ENCODE peak calls at places on chromosomes 11 and 22, in ten cellular contexts. M, U, Z, N, D, O, I, H, S and B are unnamed samples. For H3K27me3, the result is how much of the 10 kb centered on the place peaks cover.

GRCh38 chr11:110425751-110426545 is 3.8 kb upstream of the FDX1 start:
- DNase-seq in I (no peak), U (no peak), D (no peak), M (peak), O (no peak), Z (no peak), S (no peak), N (peak), H (no peak), B (peak)

GRCh38 chr11:82718307-82718706 is 15.4 kb downstream of the FAM181B start:
- DNase-seq in U (no peak), Z (peak), H (peak), D (no peak), O (peak), N (peak), I (peak), M (peak), S (no peak), B (peak)

GRCh38 chr11:118067006-118067405 is 9.9 kb upstream of the TMPRSS4 start:
- DNase-seq in S (no peak), U (no peak), N (no peak), O (no peak), D (no peak), Z (no peak), H (no peak), M (no peak), I (no peak), B (no peak)

GRCh38 chr11:131749100-131749499 is 378.7 kb downstream of the NTM start:
- DNase-seq in D (no peak), Z (no peak), S (no peak), O (no peak), N (peak), U (no peak), I (no peak), H (no peak), M (peak), B (peak)

GRCh38 chr11:128478305-128478704 is 109.1 kb downstream of the ETS1 start:
- DNase-seq in Z (no peak), H (no peak), D (no peak), U (no peak), M (no peak), I (no peak), N (no peak), S (no peak), O (no peak), B (no peak)

GRCh38 chr11:62464655-62465054 is 45.8 kb downstream of the SCGB1A1 start:
- DNase-seq in M (no peak), I (no peak), N (no peak), H (no peak), O (no peak), Z (peak), S (no peak), D (no peak), U (no peak), B (no peak)

GRCh38 chr11:65958774-65959420 is 2.6 kb upstream of the SART1 start:
- DNase-seq in S (no peak), D (no peak), U (no peak), Z (no peak), M (no peak), N (no peak), H (no peak), I (peak), O (no peak), B (no peak)

GRCh38 chr11:61362542-61362875 is 335 bp downstream of the TMEM138 start:
- DNase-seq in O (no peak), U (no peak), I (peak), S (no peak), Z (peak), H (no peak), M (peak), N (no peak), D (no peak), B (peak)

GRCh38 chr11:86370922-86371614 is 3.6 kb upstream of the CCDC81 start:
- DNase-seq in H (no peak), Z (no peak), U (no peak), I (no peak), M (peak), D (no peak), S (no peak), O (no peak), N (peak), B (peak)

GRCh38 chr22:43009444-43009843 is 5.5 kb downstream of the PACSIN2 start:
- DNase-seq in I (no peak), N (no peak), H (no peak), Z (peak), D (no peak), M (no peak), S (no peak), O (no peak), U (no peak), B (no peak)

GRCh38 chr11:102117472-102118113 is 7.3 kb downstream of the YAP1 start:
- DNase-seq in D (no peak), H (no peak), N (no peak), I (no peak), O (no peak), U (no peak), M (peak), S (no peak), Z (no peak), B (peak)

GRCh38 chr22:25942989-25943411 is 201.0 kb downstream of the MYO18B start:
- DNase-seq in N (no peak), O (peak), I (peak), Z (peak), S (no peak), M (peak), D (no peak), H (peak), U (no peak), B (no peak)

GRCh38 chr11:125263268-125263790 is 98.8 kb downstream of the PKNOX2 start:
- DNase-seq in Z (peak), H (peak), U (no peak), O (peak), I (peak), D (peak), S (peak), M (peak), N (peak), B (peak)

GRCh38 chr11:12537778-12538401 is 136.3 kb upstream of the TEAD1 start:
- DNase-seq in M (peak), S (no peak), D (peak), I (no peak), N (no peak), U (no peak), O (no peak), H (no peak), Z (no peak), B (no peak)

GRCh38 chr22:29480262-29480511 is 169 bp downstream of the NEFH start:
- DNase-seq in I (no peak), O (no peak), D (no peak), M (no peak), H (no peak), S (no peak), N (no peak), U (no peak), Z (no peak), B (no peak)

GRCh38 chr22:38935023-38935422 is 22.4 kb upstream of the APOBEC3A start:
- DNase-seq in S (peak), I (no peak), D (peak), U (no peak), H (no peak), M (no peak), N (no peak), Z (peak), O (no peak), B (no peak)

GRCh38 chr22:45882881-45883810 is 93.8 kb downstream of the WNT7B start:
- DNase-seq in H (peak), I (peak), N (no peak), S (no peak), O (peak), M (no peak), U (no peak), Z (peak), D (no peak), B (no peak)

DNA sequence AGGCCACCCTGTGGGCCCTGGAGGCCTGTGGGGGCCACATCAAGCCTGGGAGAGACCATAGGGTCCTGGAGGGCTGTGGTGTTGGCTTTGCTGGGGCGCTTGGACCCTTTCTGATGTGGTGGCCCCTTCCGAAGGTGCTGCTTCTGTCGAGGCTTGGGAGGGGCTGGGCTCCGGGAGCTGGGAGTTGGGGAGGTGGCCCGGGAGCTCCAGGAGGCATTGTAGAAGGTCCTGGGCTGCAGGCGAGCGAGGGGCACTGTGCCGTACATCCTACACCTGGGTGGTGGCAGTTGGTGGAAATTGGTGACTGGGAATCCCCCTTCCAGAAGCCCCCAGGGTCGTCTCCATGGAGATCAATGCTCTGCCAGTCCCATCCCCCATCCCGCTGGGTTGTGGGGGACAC is 2.6 kb downstream of the PLA2G3 start:
- DNase-seq in D (no peak), I (peak), S (no peak), M (no peak), O (no peak), H (no peak), U (no peak), N (no peak), Z (no peak), B (no peak)
- H3K27me3 ChIP-seq in D (under half), I (under half), S (under half), M (under half), O (under half), H (under half), U (under half), N (under half), Z (under half), B (under half)

GRCh38 chr11:3989891-3990290 is 104.7 kb upstream of the RRM1 start:
- DNase-seq in M (no peak), O (no peak), S (no peak), I (no peak), N (no peak), D (no peak), Z (no peak), H (no peak), U (no peak), B (no peak)
- H3K4me3 ChIP-seq in M (peak), O (no peak), S (no peak), I (no peak), N (no peak), D (no peak), Z (no peak), H (no peak), U (peak), B (no peak)

GRCh38 chr11:133697603-133698002 is 147.7 kb downstream of the SPATA19 start:
- DNase-seq in N (no peak), S (no peak), U (no peak), O (no peak), Z (no peak), D (no peak), I (no peak), H (no peak), M (no peak), B (no peak)

GRCh38 chr11:133699071-133699470 is 146.2 kb downstream of the SPATA19 start:
- DNase-seq in H (no peak), Z (no peak), S (no peak), O (no peak), D (no peak), N (no peak), M (no peak), U (no peak), I (no peak), B (no peak)

GRCh38 chr11:133695376-133695775 is 149.9 kb downstream of the SPATA19 start:
- DNase-seq in O (no peak), H (no peak), U (no peak), S (no peak), M (no peak), N (no peak), D (no peak), I (no peak), Z (no peak), B (no peak)

GRCh38 chr11:133697161-133697560 is 148.2 kb downstream of the SPATA19 start:
- DNase-seq in U (no peak), M (no peak), I (no peak), H (no peak), Z (no peak), S (no peak), N (no peak), O (no peak), D (no peak), B (no peak)

GRCh38 chr11:133698654-133699053 is 146.7 kb downstream of the SPATA19 start:
- DNase-seq in N (no peak), S (no peak), I (no peak), M (no peak), Z (no peak), D (no peak), H (no peak), O (no peak), U (no peak), B (no peak)
- H3K27me3 ChIP-seq in N (under half), S (under half), I (under half), M (under half), Z (under half), D (under half), H (under half), O (under half), U (under half), B (under half)

DNA sequence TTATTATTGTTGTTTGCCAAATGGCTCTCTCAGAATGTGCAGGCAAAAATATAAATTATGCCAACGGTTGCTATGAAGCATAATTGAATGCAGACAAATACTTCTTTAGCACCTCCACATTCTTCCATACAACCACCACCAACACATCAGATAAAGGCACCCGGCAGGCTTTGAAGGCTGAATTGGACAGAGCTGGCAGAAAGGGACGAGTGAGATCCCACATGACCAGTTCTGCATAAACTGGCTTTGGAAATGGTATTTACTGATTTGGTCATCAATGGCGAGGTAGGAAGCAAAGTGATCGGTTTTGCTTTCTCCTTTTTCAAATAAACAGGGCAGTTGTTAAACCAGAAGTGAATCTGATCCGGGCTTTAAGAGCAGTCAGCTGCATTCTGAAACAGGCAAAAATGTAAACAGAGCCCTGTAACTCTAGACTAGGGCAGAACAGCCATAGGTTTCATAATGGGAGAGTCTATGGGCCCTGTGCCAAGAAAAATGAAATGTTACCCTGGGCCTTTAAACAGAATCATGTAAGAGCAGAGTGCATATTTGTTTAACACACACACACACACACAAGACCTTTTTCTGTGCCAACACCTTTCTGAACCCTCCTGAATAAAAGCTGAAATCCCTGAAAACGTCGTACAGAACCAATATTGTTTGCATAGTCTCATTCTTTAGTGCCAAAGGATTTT is 97.7 kb downstream of the MPPED2 start:
- DNase-seq in O (no peak), D (peak), M (no peak), H (no peak), U (no peak), I (no peak), S (peak), N (no peak), Z (peak), B (peak)
- H3K4me3 ChIP-seq in O (no peak), D (no peak), M (no peak), H (no peak), U (no peak), I (no peak), S (no peak), N (no peak), Z (no peak), B (no peak)

GRCh38 chr11:116581349-116581748 is 191.4 kb downstream of the BUD13 start:
- DNase-seq in D (no peak), U (no peak), S (no peak), M (no peak), O (peak), H (no peak), N (no peak), I (no peak), Z (no peak), B (no peak)

GRCh38 chr11:116577273-116577672 is 195.5 kb downstream of the BUD13 start:
- DNase-seq in M (no peak), S (no peak), N (no peak), O (no peak), I (no peak), D (no peak), H (no peak), U (no peak), Z (no peak), B (no peak)

GRCh38 chr11:116580828-116581227 is 192.0 kb downstream of the BUD13 start:
- DNase-seq in S (no peak), M (peak), Z (no peak), H (peak), N (no peak), D (no peak), O (peak), I (peak), U (no peak), B (no peak)

GRCh38 chr11:116579857-116580727 is 192.7 kb downstream of the BUD13 start:
- DNase-seq in U (no peak), I (peak), S (no peak), N (no peak), Z (no peak), O (peak), M (peak), D (no peak), H (no peak), B (no peak)

GRCh38 chr11:116578971-116579687 is 193.7 kb downstream of the BUD13 start:
- DNase-seq in O (peak), N (no peak), M (peak), D (no peak), Z (no peak), S (no peak), U (no peak), H (peak), I (peak), B (no peak)
- H3K27me3 ChIP-seq in O (half or more), N (under half), M (under half), D (under half), Z (under half), S (under half), U (under half), H (under half), I (half or more), B (under half)

GRCh38 chr22:23071163-23072034 is 1.1 kb downstream of the GNAZ start:
- DNase-seq in N (no peak), S (no peak), I (no peak), M (no peak), D (no peak), H (peak), O (no peak), Z (peak), U (no peak), B (no peak)
- H3K4me3 ChIP-seq in N (peak), S (no peak), I (peak), M (no peak), D (peak), H (peak), O (peak), Z (no peak), U (peak), B (peak)

DNA sequence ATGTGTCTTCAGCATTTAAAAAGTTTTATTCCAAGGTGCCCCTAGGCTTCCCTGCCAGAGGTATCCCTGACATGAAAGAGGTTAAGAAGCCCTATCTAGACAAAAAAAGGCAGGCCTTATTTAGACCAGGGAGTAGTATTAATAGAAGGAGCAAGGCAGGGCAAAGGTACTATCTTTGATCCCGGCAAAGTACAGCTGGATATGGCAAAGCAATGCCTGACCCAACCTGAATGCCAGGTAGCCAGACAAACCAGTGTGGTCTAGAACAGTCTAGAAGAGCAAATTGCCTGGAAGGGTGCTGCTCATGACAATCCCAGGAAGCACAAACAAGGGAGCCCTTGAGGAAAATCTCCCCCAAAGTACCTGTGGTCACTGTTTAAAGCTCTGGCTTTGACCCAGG is 62.6 kb upstream of the SYT13 start:
- DNase-seq in N (no peak), O (peak), H (no peak), M (no peak), U (no peak), I (no peak), D (no peak), Z (no peak), S (no peak), B (no peak)
- H3K27me3 ChIP-seq in N (under half), O (under half), H (under half), M (half or more), U (under half), I (under half), D (under half), Z (under half), S (under half), B (under half)

DNA sequence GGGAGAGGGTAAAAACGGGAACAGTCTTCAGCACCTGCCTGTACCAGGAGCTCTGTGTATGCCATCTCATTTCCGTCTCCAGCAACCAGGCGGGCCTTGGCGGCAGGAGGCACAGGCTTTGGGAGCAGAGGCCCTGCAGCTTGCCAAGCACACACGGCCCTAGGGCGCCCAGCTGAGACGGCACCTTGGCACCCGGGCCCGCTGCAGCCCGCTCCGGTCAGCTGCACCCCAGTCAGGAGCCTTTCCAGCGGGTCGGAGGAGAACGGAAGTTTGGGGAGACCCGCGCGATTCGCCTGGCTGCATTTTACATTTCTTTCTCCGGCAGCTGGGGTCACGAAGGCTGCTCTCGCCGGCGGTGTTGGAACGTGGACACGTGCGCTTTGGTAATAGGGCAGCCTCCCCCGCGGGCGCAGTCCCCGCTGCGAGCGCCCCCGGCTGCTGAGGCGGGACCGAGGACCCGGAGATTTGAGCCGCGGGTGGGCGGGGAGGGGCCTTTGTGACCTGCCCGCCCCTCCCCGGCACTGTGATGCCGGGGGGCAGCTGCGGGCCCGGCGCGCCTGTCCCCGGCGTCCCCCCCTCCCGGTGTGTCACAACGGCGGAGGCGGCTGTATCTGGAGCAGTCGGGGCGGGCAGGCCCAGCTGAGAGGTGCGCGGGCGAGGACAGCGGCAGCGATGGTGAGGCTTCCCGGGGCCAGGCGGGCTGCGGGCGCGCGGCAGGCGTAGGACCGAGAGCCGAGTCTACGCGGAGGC is at the start of gene TUBA8:
- DNase-seq in Z (peak), I (peak), N (no peak), O (peak), D (peak), S (no peak), H (peak), M (peak), U (no peak), B (peak)
- H3K4me3 ChIP-seq in Z (peak), I (peak), N (peak), O (no peak), D (peak), S (peak), H (peak), M (peak), U (peak), B (peak)